ENCODE peak calls at places on chromosomes 6 and 20, in four cellular contexts. Q is fibroblast of mammary gland, O is PC-3, T is coronary artery. U is an unnamed sample.

GRCh38 chr6:168132531-168133184 is 53.6 kb upstream of the FRMD1 start:
- DNase-seq in Q (peak), O (peak), T (peak), U (no peak)

GRCh38 chr6:151325075-151326050 is 66.0 kb downstream of the ZBTB2 start:
- DNase-seq in Q (peak), O (peak), T (peak), U (peak)

GRCh38 chr6:21831531-21832291 is 238.2 kb downstream of the SOX4 start:
- DNase-seq in Q (peak), O (no peak), T (no peak), U (peak)

GRCh38 chr20:38460040-38460623 is 12.5 kb upstream of the RALGAPB start:
- DNase-seq in Q (peak), O (peak), T (peak), U (peak)

GRCh38 chr6:24520929-24521546 is 26.3 kb downstream of the ALDH5A1 start:
- DNase-seq in Q (peak), O (peak), T (no peak), U (peak)

GRCh38 chr6:166970776-166971175 is 14.4 kb upstream of the RNASET2 start:
- DNase-seq in Q (no peak), O (no peak), T (no peak), U (no peak)

GRCh38 chr6:111282564-111282963 is 195.3 kb downstream of the SLC16A10 start:
- DNase-seq in Q (no peak), O (no peak), T (no peak), U (no peak)

GRCh38 chr6:116536216-116536621 is 9.3 kb downstream of the TRAPPC3L start:
- DNase-seq in Q (peak), O (peak), T (no peak), U (peak)

GRCh38 chr6:49541210-49541724 is 9.2 kb upstream of the C6orf141 start:
- DNase-seq in Q (peak), O (peak), T (no peak), U (peak)

GRCh38 chr20:32191422-32191821 is 16.1 kb downstream of the PLAGL2 start:
- DNase-seq in Q (no peak), O (no peak), T (peak), U (no peak)

GRCh38 chr6:100549406-100550167 is 84.9 kb upstream of the SIM1 start:
- DNase-seq in Q (peak), O (peak), T (no peak), U (no peak)

GRCh38 chr6:73309784-73310502 is 44.1 kb downstream of the DPPA5 start:
- DNase-seq in Q (peak), O (peak), T (no peak), U (peak)

GRCh38 chr6:150940951-150941350 is 75.4 kb downstream of the MTHFD1L start:
- DNase-seq in Q (peak), O (no peak), T (no peak), U (no peak)

GRCh38 chr6:15287670-15288069 is 41.8 kb downstream of the JARID2 start:
- DNase-seq in Q (no peak), O (no peak), T (no peak), U (no peak)

GRCh38 chr20:52312131-52312729 is 120.7 kb upstream of the ZFP64 start:
- DNase-seq in Q (peak), O (peak), T (no peak), U (peak)

GRCh38 chr6:14738933-14739332 is 506.9 kb upstream of the JARID2 start:
- DNase-seq in Q (no peak), O (no peak), T (no peak), U (no peak)

GRCh38 chr20:1987826-1988225 is 6.0 kb downstream of the PDYN start:
- DNase-seq in Q (peak), O (peak), T (no peak), U (peak)

GRCh38 chr6:159252955-159253508 is 83.8 kb downstream of the FNDC1 start:
- DNase-seq in Q (peak), O (peak), T (no peak), U (peak)

GRCh38 chr6:136930528-136930927 is 8.4 kb downstream of the SLC35D3 start:
- DNase-seq in Q (no peak), O (no peak), T (no peak), U (no peak)

GRCh38 chr6:36865835-36866234 is 8.8 kb downstream of the PPIL1 start:
- DNase-seq in Q (no peak), O (no peak), T (no peak), U (no peak)

GRCh38 chr20:839626-840025 is 6.1 kb downstream of the FAM110A start:
- DNase-seq in Q (no peak), O (no peak), T (no peak), U (no peak)

GRCh38 chr6:111982681-111983080 is 71.2 kb upstream of the CCN6 start:
- DNase-seq in Q (no peak), O (peak), T (no peak), U (no peak)

GRCh38 chr6:37985355-37985754 is 165.8 kb downstream of the ZFAND3 start:
- DNase-seq in Q (no peak), O (no peak), T (no peak), U (no peak)

GRCh38 chr20:20411382-20411781 is 43.5 kb downstream of the INSM1 start:
- DNase-seq in Q (no peak), O (no peak), T (no peak), U (no peak)

GRCh38 chr6:15207923-15208322 is 37.9 kb upstream of the JARID2 start:
- DNase-seq in Q (peak), O (no peak), T (no peak), U (no peak)

GRCh38 chr6:1610497-1611321 is 994 bp downstream of the FOXC1 start:
- DNase-seq in Q (no peak), O (peak), T (no peak), U (peak)

GRCh38 chr20:57167971-57168693 is 98.3 kb downstream of the BMP7 start:
- DNase-seq in Q (no peak), O (peak), T (no peak), U (no peak)

GRCh38 chr20:33664085-33664761 is 2.1 kb downstream of the C20orf144 start:
- DNase-seq in Q (no peak), O (no peak), T (no peak), U (no peak)

GRCh38 chr20:4681971-4682370 is 39.7 kb upstream of the PRND start:
- DNase-seq in Q (peak), O (no peak), T (no peak), U (peak)

GRCh38 chr6:155128971-155129370 is 133.9 kb downstream of the TIAM2 start:
- DNase-seq in Q (no peak), O (no peak), T (no peak), U (no peak)

GRCh38 chr6:22904413-22904812 is 335.0 kb downstream of the HDGFL1 start:
- DNase-seq in Q (no peak), O (no peak), T (no peak), U (no peak)

GRCh38 chr6:22907085-22907484 is 337.7 kb downstream of the HDGFL1 start:
- DNase-seq in Q (no peak), O (no peak), T (no peak), U (no peak)

GRCh38 chr6:22910370-22910769 is 341.0 kb downstream of the HDGFL1 start:
- DNase-seq in Q (no peak), O (no peak), T (no peak), U (no peak)

GRCh38 chr6:22906091-22906549 is 336.8 kb downstream of the HDGFL1 start:
- DNase-seq in Q (peak), O (peak), T (no peak), U (peak)
- TF ChIP-seq CTCF in Q (peak), O (peak), T (no peak), U (peak)

GRCh38 chr20:50931306-50932015 is at the start of gene ADNP:
- DNase-seq in Q (peak), O (peak), T (peak), U (peak)
- TF ChIP-seq CTCF in Q (peak), O (peak), T (peak), U (peak)

GRCh38 chr6:84220809-84221409 is 6.5 kb downstream of the CEP162 start:
- DNase-seq in Q (peak), O (peak), T (no peak), U (peak)
- TF ChIP-seq CTCF in Q (peak), O (peak), T (peak), U (peak)

DNA sequence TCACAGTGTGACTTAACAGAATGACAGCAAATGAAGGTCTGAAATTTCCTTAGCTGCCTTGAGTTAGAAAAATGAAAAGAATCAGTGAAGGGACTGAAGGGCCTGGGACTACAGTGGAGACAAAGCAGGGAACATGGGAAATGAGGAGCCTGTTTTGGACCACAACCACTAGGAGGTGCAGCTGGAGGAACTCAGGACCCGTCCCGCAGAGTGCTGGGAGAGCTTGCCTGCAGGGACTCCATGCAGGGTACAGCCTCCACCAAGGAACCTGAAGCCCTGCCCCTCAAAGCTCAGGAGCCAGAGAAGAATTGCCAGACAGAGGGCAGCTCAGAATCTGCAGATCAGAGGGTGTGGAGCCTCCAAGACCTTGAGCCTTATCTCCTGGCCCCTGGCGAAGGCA is 50.7 kb downstream of the LRFN2 start:
- DNase-seq in Q (no peak), O (peak), T (no peak), U (no peak)
- TF ChIP-seq CTCF in Q (peak), O (peak), T (no peak), U (no peak)

GRCh38 chr6:142612956-142613355 is 311.1 kb downstream of the ADGRG6 start:
- DNase-seq in Q (no peak), O (peak), T (no peak), U (no peak)

GRCh38 chr6:142617158-142617557 is 315.4 kb downstream of the ADGRG6 start:
- DNase-seq in Q (no peak), O (no peak), T (no peak), U (no peak)

DNA sequence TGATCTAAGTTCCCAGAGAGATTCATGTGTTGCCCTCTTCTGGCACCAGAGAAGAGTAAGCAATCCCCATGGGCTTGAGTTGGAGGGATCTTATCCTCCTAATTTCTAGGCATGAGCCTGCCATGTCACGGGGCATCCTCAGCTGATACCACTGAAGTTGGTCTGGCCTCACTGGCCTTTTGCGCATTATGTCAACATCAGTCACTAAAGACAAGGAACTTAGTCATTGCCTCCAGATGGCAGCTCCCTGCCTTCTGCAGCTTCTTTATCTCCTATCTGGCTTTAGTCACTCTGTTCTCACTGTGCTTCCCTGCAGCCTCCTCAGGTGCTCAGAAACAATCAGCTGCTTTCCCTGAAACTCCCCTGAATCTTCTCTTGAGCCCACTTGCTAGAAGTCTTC is 312.2 kb downstream of the ADGRG6 start:
- DNase-seq in Q (no peak), O (peak), T (no peak), U (no peak)
- TF ChIP-seq CTCF in Q (no peak), O (no peak), T (no peak), U (no peak)

GRCh38 chr6:131929227-131929626 is 21.9 kb downstream of the CCN2 start:
- DNase-seq in Q (no peak), O (no peak), T (no peak), U (no peak)
- TF ChIP-seq CTCF in Q (no peak), O (no peak), T (no peak), U (no peak)

GRCh38 chr6:143962644-143962929 is 45.5 kb downstream of the PLAGL1 start:
- DNase-seq in Q (peak), O (no peak), T (no peak), U (peak)
- TF ChIP-seq CTCF in Q (peak), O (peak), T (no peak), U (peak)

GRCh38 chr20:58647162-58647813 is 3.8 kb upstream of the STX16 start:
- DNase-seq in Q (no peak), O (no peak), T (no peak), U (no peak)
- TF ChIP-seq CTCF in Q (no peak), O (no peak), T (no peak), U (no peak)

DNA sequence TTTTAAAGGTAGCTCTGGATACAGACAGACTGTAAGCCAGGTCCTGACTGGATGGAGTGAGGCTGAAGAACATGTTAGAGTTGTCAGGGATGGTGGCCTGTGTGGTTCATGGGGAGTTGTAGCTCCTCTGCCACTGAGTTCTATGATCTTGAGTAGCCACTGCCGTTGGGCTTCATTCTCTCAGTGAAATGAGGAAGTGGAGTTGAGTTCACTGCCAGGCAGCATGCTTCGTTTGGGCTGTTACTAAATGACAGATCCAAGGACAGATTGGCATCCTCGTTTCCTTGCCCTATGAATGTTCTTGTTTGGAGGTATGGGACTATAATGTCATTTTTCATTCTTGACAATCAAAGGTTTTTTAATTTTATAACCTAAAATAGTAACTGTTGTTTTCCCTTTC is 37.2 kb downstream of the SCAND1 start:
- DNase-seq in Q (no peak), O (no peak), T (no peak), U (no peak)
- TF ChIP-seq CTCF in Q (no peak), O (no peak), T (no peak), U (no peak)

U was measured in MCF 10A.